ENCODE peak calls at places on chromosome 7, in six cellular contexts. S is activated CD4-positive, alpha-beta T cell treated with anti-CD3 and anti-CD28 coated beads for 48 hours; L is effector memory CD8-positive, alpha-beta T cell; O is GM04503; D is EH; X is stimulated activated naive CD4-positive, alpha-beta T cell. F is an unnamed sample.

GRCh38 chr7:106915873-106916272 is 50.8 kb downstream of the PIK3CG start:
- DNase-seq in D (no peak), L (no peak), S (peak), X (no peak), O (no peak), F (no peak)

GRCh38 chr7:30468791-30469190 is 9.8 kb downstream of the NOD1 start:
- DNase-seq in S (no peak), X (no peak), O (no peak), D (peak), L (no peak), F (no peak)

GRCh38 chr7:121371367-121371766 is 24.7 kb downstream of the FAM3C start:
- DNase-seq in X (no peak), L (no peak), D (no peak), O (no peak), S (no peak), F (no peak)

GRCh38 chr7:99693427-99694200 is 13.8 kb upstream of the CYP3A5 start:
- DNase-seq in O (no peak), D (no peak), S (peak), L (no peak), X (peak), F (peak)

GRCh38 chr7:45384499-45384898 is 189.7 kb upstream of the ADCY1 start:
- DNase-seq in S (no peak), X (no peak), D (peak), O (peak), L (no peak), F (no peak)

GRCh38 chr7:152911904-152912303 is 152.4 kb downstream of the ACTR3B start:
- DNase-seq in X (no peak), D (no peak), O (no peak), S (no peak), L (no peak), F (no peak)

GRCh38 chr7:107387573-107388219 is 82.2 kb upstream of the GPR22 start:
- DNase-seq in S (no peak), L (no peak), O (peak), D (peak), X (no peak), F (peak)

GRCh38 chr7:7862393-7862792 is 106.2 kb upstream of the GLCCI1 start:
- DNase-seq in L (no peak), O (no peak), S (no peak), X (no peak), D (no peak), F (no peak)

GRCh38 chr7:106110238-106110560 is 1.9 kb downstream of the SYPL1 start:
- DNase-seq in O (no peak), S (no peak), X (peak), D (peak), L (no peak), F (no peak)

F was measured in mesenchymal stem cell.